ENCODE peak calls at places on chromosomes 11 and 22, in ten cellular contexts. D, J, A, R, H, U, B, L, W and C are unnamed samples.
A peak's percentile ranks its signal among the peaks of the same experiment; 100 is the strongest.

GRCh38 chr22:44329179-44329796 is 16.5 kb upstream of the SHISAL1 start:
- DNase-seq in D (no peak), B (no peak), L (no peak), J (peak; percentile 79), U (no peak), R (no peak), H (no peak), A (no peak), W (peak; percentile 27), C (no peak)

GRCh38 chr11:70303070-70303469 is 32.6 kb downstream of the PPFIA1 start:
- DNase-seq in H (no peak), D (no peak), B (no peak), J (no peak), W (peak; percentile 73), A (no peak), U (no peak), L (no peak), R (no peak), C (no peak)

GRCh38 chr11:6968816-6969215 is 42.6 kb downstream of the ZNF215 start:
- DNase-seq in J (no peak), L (no peak), U (no peak), A (no peak), H (no peak), D (no peak), W (peak; percentile 82), B (no peak), R (no peak), C (no peak)

GRCh38 chr11:122197055-122197987 is 81.3 kb upstream of the BLID start:
- DNase-seq in H (no peak), D (no peak), J (no peak), U (no peak), R (peak; percentile 87), W (peak; percentile 99), L (no peak), A (no peak), B (no peak), C (no peak)

GRCh38 chr11:6654281-6655019 is 1.2 kb downstream of the DCHS1 start:
- DNase-seq in R (no peak), L (no peak), J (no peak), D (no peak), U (no peak), H (no peak), W (no peak), A (no peak), B (peak; percentile 29), C (no peak)

GRCh38 chr22:17269607-17270261 is 50.5 kb upstream of the ADA2 start:
- DNase-seq in L (no peak), J (no peak), A (no peak), R (no peak), H (no peak), W (no peak), U (no peak), D (no peak), B (no peak), C (no peak)

GRCh38 chr11:90476442-90477007 is 253.7 kb upstream of the CHORDC1 start:
- DNase-seq in U (peak; percentile 53), H (no peak), A (no peak), R (peak; percentile 54), B (peak; percentile 62), J (peak; percentile 13), W (peak; percentile 0), L (no peak), D (no peak), C (peak; percentile 46)

GRCh38 chr22:47043835-47044721 is 281.6 kb downstream of the TBC1D22A start:
- DNase-seq in A (no peak), D (peak; percentile 47), J (no peak), H (no peak), U (peak; percentile 40), R (no peak), W (peak; percentile 54), L (peak; percentile 66), B (no peak), C (no peak)

GRCh38 chr11:8055111-8055835 is 25.7 kb upstream of the TUB start:
- DNase-seq in U (no peak), R (no peak), J (no peak), A (no peak), L (no peak), B (peak; percentile 12), H (no peak), D (no peak), W (no peak), C (no peak)

GRCh38 chr11:3231851-3232744 is at the start of gene MRGPRE:
- DNase-seq in J (no peak), R (no peak), U (no peak), D (peak; percentile 46), B (no peak), A (no peak), L (no peak), H (no peak), W (no peak), C (no peak)

GRCh38 chr11:57434640-57435546 is 8.0 kb upstream of the SLC43A3 start:
- DNase-seq in A (no peak), L (no peak), B (no peak), U (peak; percentile 66), W (peak; percentile 97), D (no peak), J (no peak), H (no peak), R (peak; percentile 89), C (no peak)

GRCh38 chr11:6413791-6414231 is 5.1 kb downstream of the APBB1 start:
- DNase-seq in L (no peak), D (no peak), A (no peak), W (no peak), R (no peak), H (no peak), B (no peak), J (no peak), U (no peak), C (no peak)

GRCh38 chr11:122192634-122193245 is 76.7 kb upstream of the BLID start:
- DNase-seq in R (no peak), L (no peak), J (no peak), H (no peak), U (no peak), D (no peak), B (no peak), A (no peak), W (peak; percentile 62), C (no peak)

GRCh38 chr11:35515224-35515623 is 10.2 kb downstream of the PAMR1 start:
- DNase-seq in A (no peak), U (no peak), L (no peak), H (no peak), R (no peak), W (peak; percentile 94), J (no peak), B (no peak), D (no peak), C (no peak)

GRCh38 chr11:64687641-64688533 is 35.1 kb downstream of the NRXN2 start:
- DNase-seq in D (no peak), H (no peak), A (no peak), W (no peak), B (peak; percentile 37), R (no peak), U (no peak), J (no peak), L (peak; percentile 56), C (no peak)
- H3K4me3 ChIP-seq in D (peak overlapping the region; percentile 49), H (peak overlapping the region; percentile 43), A (peak overlapping the region; percentile 51), W (no peak overlapping the region), B (no peak overlapping the region), R (no peak overlapping the region), U (no peak overlapping the region), J (peak overlapping the region; percentile 67), L (peak overlapping the region; percentile 44), C (no peak overlapping the region)

DNA sequence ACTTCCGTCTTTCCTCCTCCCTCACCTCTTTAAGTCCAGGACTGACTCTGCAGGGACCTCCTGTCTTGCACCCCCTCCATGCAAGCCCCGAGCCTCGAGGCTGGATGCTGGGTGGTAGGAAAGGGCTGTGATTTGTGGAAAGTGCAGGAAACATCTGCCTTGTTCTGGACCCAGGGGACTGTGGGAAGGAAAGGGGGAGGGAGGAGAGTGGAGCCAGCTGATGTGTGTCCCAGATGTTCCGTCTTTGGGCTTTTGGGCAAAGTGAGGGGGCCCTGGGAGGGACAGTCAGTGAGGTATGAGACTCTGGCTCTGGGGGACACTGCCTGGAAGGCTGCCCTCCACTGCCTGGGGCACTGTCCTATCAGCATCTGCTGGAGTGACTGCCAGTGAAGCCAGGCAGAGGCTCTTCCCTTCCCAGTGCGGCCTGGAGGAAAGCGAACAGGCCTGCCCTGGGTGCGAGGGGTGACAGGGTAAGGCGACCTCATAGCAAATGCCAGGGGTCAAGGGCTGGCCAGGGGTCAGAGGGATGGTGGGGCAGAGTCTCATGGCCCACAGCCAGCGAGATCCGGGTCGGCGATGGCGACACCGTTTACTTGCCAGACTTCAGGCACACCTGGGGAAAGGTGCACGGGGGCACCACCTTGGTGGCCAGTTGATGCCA is 1.7 kb downstream of the MRGPRD start:
- DNase-seq in B (peak; percentile 30), D (peak; percentile 38), H (peak; percentile 17), L (peak; percentile 61), R (no peak), W (no peak), J (no peak), U (no peak), A (no peak), C (no peak)
- H3K9me3 ChIP-seq in B (no peaks in the 10 kb centered on the region), D (peaks cover 5% of the 10 kb centered on the region), H (no peaks in the 10 kb centered on the region), L (peaks cover 6% of the 10 kb centered on the region), R (peaks cover 10% of the 10 kb centered on the region), W (no peaks in the 10 kb centered on the region), J (no peaks in the 10 kb centered on the region), U (peaks cover 5% of the 10 kb centered on the region), A (no peaks in the 10 kb centered on the region), C (peaks cover 3% of the 10 kb centered on the region)

DNA sequence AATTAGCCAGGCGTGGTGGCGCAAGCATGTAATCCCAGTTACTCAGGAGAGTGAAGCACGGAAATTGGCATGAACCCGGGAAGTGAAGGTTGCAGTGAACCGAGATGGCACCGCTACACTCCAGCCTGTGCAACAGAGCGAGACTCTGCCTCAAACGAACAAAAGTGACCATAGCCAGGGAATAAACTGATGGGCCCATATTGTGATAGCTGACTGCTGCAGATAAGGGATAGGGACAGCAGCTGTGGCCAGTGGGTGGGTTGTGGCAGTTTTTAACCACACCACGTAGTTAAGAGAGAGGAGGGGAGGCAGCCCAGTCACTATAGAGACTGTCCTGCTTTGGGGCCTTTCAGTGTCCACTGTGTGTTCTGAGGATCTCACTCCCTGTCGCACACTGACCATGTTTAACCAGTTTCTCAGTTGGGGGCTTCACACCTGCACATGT is 58.9 kb downstream of the PISD start:
- DNase-seq in H (no peak), L (no peak), D (no peak), J (no peak), B (no peak), A (no peak), W (no peak), R (no peak), U (no peak), C (no peak)
- H3K4me1 ChIP-seq in H (no peaks in the 10 kb centered on the region), L (no peaks in the 10 kb centered on the region), D (no peaks in the 10 kb centered on the region), J (no peaks in the 10 kb centered on the region), B (no peaks in the 10 kb centered on the region), A (no peaks in the 10 kb centered on the region), W (peaks cover 8% of the 10 kb centered on the region), R (peaks cover 3% of the 10 kb centered on the region), U (peaks cover 9% of the 10 kb centered on the region), C (no peaks in the 10 kb centered on the region)

DNA sequence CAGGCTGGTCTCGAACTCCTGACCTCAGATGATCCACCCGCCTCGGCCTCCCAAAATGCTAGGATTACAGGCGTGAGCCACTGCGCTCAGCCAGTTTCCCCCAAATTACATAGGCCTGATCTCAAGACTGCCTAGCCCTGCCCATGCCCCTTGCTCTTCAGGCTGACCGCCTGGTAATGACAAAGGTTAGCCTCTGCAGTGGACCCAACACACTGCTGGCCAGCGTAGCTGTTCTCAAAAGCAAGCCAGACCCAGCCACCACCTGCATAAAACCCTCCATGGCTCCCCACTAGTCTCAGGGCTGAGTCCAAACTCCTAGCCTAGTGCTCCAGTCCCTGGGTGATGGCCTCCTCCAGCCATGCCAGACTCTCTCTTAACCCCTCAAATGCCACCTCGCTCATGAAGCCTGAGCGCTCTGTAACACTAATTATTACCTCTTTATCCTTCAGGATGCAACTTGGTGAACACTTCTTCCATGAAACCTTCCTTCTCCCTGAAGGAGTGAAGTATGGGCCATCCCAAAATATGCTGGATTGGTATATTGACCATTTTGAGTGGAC is 836 bp upstream of the RSPH14 start:
- DNase-seq in B (no peak), L (no peak), D (no peak), W (no peak), R (no peak), U (no peak), J (no peak), A (no peak), H (no peak), C (no peak)
- H3K4me3 ChIP-seq in B (peak overlapping the region; percentile 34), L (peak overlapping the region; percentile 37), D (peak overlapping the region; percentile 37), W (no peak overlapping the region), R (peak overlapping the region; percentile 38), U (no peak overlapping the region), J (peak overlapping the region; percentile 67), A (no peak overlapping the region), H (peak overlapping the region; percentile 22), C (no peak overlapping the region)